ENCODE peak calls at places on chromosomes 5 and 9, in six cellular contexts. K is PC-3, D is left lung, Q is pancreas, S is mucosa of descending colon, I is lower lobe of right lung. A is an unnamed sample.

GRCh38 chr5:168931638-168932345 is 352.6 kb upstream of the PANK3 start:
- ATAC-seq in K (no peak), Q (peak; percentile 8), S (peak; percentile 24), D (peak; percentile 21), I (no peak), A (peak; percentile 78)

GRCh38 chr5:141929398-141930058 is 5.9 kb downstream of the DELE1 start:
- ATAC-seq in K (no peak), I (no peak), S (no peak), D (no peak), Q (no peak), A (no peak)

GRCh38 chr5:91361055-91361701 is 21.9 kb downstream of the ARRDC3 start:
- ATAC-seq in K (no peak), Q (no peak), I (no peak), D (no peak), S (no peak), A (no peak)

GRCh38 chr9:12056874-12057273 is 636.3 kb upstream of the TYRP1 start:
- ATAC-seq in I (no peak), D (no peak), Q (no peak), K (no peak), S (no peak), A (no peak)

GRCh38 chr9:83656952-83657351 is 34.0 kb downstream of the IDNK start:
- ATAC-seq in D (no peak), K (no peak), I (no peak), Q (no peak), S (no peak), A (no peak)

GRCh38 chr5:102869230-102869629 is 114.1 kb downstream of the PAM start:
- ATAC-seq in Q (no peak), K (no peak), S (no peak), D (no peak), I (no peak), A (no peak)

GRCh38 chr5:122507581-122507980 is 195.5 kb downstream of the SNCAIP start:
- ATAC-seq in I (no peak), D (no peak), Q (no peak), K (no peak), S (no peak), A (no peak)

GRCh38 chr9:91359083-91359482 is 2.6 kb downstream of the AUH start:
- ATAC-seq in S (no peak), I (no peak), Q (no peak), D (no peak), K (no peak), A (no peak)

GRCh38 chr9:109118802-109119438 is 827 bp downstream of the TMEM245 start:
- ATAC-seq in Q (peak; percentile 2), S (no peak), D (peak; percentile 1), K (no peak), I (no peak), A (no peak)

GRCh38 chr9:4243877-4244812 is 55.7 kb downstream of the GLIS3 start:
- ATAC-seq in I (peak; percentile 45), S (peak; percentile 55), D (peak; percentile 64), K (no peak), Q (peak; percentile 34), A (no peak)

GRCh38 chr9:93460689-93461413 is 7.5 kb upstream of the FAM120AOS start:
- ATAC-seq in Q (no peak), D (no peak), K (no peak), I (no peak), S (peak; percentile 47), A (no peak)
- H3K36me3 ChIP-seq in Q (no peaks in the 10 kb centered on the region), D (no peaks in the 10 kb centered on the region), K (no peaks in the 10 kb centered on the region), I (no peaks in the 10 kb centered on the region), S (no peaks in the 10 kb centered on the region), A (no peaks in the 10 kb centered on the region)

GRCh38 chr9:127446720-127447415 is 4.3 kb downstream of the RPL12 start:
- ATAC-seq in S (no peak), D (no peak), Q (no peak), I (no peak), K (no peak), A (no peak)
- H3K36me3 ChIP-seq in S (peaks cover 5% of the 10 kb centered on the region), D (no peaks in the 10 kb centered on the region), Q (peaks cover 39% of the 10 kb centered on the region), I (peaks cover 77% of the 10 kb centered on the region), K (peaks cover 46% of the 10 kb centered on the region), A (no peaks in the 10 kb centered on the region)

DNA sequence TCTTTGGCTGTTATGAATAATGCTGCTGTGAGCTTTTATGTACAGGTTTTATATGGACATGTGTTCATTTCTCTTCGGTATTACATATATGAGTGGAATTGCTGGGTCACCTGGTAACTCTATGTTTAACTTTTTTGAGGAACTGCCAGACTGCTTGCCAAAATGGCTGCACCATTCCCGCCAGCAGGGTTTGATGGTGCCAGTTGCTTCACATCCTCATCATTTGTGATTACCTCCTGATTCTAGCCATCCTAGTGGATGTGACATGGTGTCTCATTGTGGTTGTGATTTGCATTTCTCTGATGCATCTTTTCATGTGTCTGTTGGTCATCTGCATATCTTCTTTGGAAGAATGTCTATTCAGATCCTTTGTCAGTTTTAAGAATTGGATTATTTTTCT is 10.7 kb downstream of the NANS start:
- ATAC-seq in S (no peak), D (no peak), I (no peak), K (no peak), Q (no peak), A (no peak)
- H3K36me3 ChIP-seq in S (peaks cover 9% of the 10 kb centered on the region), D (no peaks in the 10 kb centered on the region), I (peaks cover 55% of the 10 kb centered on the region), K (peaks cover 15% of the 10 kb centered on the region), Q (peaks cover 10% of the 10 kb centered on the region), A (peaks cover 58% of the 10 kb centered on the region)

GRCh38 chr9:89892053-89892419 is 287.2 kb downstream of the GADD45G start:
- ATAC-seq in S (peak; percentile 31), D (peak; percentile 89), I (peak; percentile 75), K (no peak), Q (peak; percentile 63), A (peak; percentile 81)

GRCh38 chr9:89892920-89893319 is 288.1 kb downstream of the GADD45G start:
- ATAC-seq in Q (no peak), D (no peak), S (no peak), K (no peak), I (no peak), A (no peak)

GRCh38 chr9:89891221-89892052 is 286.6 kb downstream of the GADD45G start:
- ATAC-seq in I (peak; percentile 84), S (peak; percentile 47), Q (peak; percentile 70), K (no peak), D (peak; percentile 64), A (peak; percentile 90)

GRCh38 chr9:89896806-89897340 is 292.1 kb downstream of the GADD45G start:
- ATAC-seq in I (no peak), K (no peak), D (no peak), S (no peak), Q (no peak), A (no peak)

GRCh38 chr9:89893886-89894285 is 289.1 kb downstream of the GADD45G start:
- ATAC-seq in S (no peak), I (no peak), D (no peak), K (no peak), Q (no peak), A (no peak)
- H3K36me3 ChIP-seq in S (no peaks in the 10 kb centered on the region), I (no peaks in the 10 kb centered on the region), D (no peaks in the 10 kb centered on the region), K (no peaks in the 10 kb centered on the region), Q (no peaks in the 10 kb centered on the region), A (no peaks in the 10 kb centered on the region)

DNA sequence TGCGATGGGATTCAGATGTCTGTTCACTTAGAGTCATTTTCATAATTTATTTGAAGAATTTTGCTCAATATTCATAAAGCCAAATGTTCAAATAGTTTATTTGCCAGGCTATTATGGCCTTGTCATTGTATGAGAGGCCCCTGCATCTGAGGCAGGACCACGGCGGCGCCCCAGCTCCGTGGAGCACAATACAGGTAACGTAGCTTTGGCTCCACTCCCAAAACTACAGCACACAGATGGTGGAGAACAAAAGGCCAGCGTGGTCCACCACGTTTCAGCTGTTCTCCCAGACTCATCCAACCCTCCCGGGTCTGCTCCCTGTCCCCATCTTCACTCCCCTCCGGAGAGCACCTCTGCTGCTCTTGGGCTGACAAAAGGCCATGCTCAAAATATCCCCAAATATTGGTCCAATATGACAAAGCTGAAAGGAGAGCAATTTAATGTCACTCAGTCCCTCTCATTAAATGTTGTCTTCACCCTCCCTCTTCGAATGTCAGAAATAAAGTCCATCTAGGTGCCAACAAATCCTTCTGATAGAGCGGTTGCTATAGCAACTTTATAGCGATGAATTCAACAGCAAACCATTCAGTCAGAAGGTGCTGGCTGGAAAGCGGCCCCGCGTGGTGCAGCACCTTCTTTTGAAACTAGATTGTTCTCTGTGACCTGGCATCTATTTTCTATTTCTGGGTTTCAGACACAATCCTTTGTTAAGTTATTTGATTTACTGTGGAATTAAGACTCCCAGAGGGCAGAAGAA is 504.3 kb downstream of the ARHGEF28 start:
- ATAC-seq in K (no peak), S (no peak), Q (no peak), D (no peak), I (no peak), A (no peak)
- H3K36me3 ChIP-seq in K (no peaks in the 10 kb centered on the region), S (no peaks in the 10 kb centered on the region), Q (no peaks in the 10 kb centered on the region), D (no peaks in the 10 kb centered on the region), I (no peaks in the 10 kb centered on the region), A (no peaks in the 10 kb centered on the region)

GRCh38 chr9:136799079-136799853 is 3.1 kb downstream of the CCDC183 start:
- ATAC-seq in Q (peak; percentile 68), S (peak; percentile 56), D (peak; percentile 54), K (peak; percentile 39), I (peak; percentile 52), A (no peak)
- H3K36me3 ChIP-seq in Q (no peaks in the 10 kb centered on the region), S (no peaks in the 10 kb centered on the region), D (no peaks in the 10 kb centered on the region), K (no peaks in the 10 kb centered on the region), I (no peaks in the 10 kb centered on the region), A (no peaks in the 10 kb centered on the region)

GRCh38 chr9:131030239-131030977 is 21.4 kb downstream of the LAMC3 start:
- ATAC-seq in D (no peak), Q (no peak), I (no peak), S (no peak), K (no peak), A (no peak)
- H3K36me3 ChIP-seq in D (no peaks in the 10 kb centered on the region), Q (no peaks in the 10 kb centered on the region), I (no peaks in the 10 kb centered on the region), S (no peaks in the 10 kb centered on the region), K (no peaks in the 10 kb centered on the region), A (no peaks in the 10 kb centered on the region)

A was measured in gastroesophageal sphincter.